ENCODE peak calls at places on chromosomes 7 and 10, in seven cellular contexts. R is HCT116, X is HepG2, F is right lobe of liver, Q is gastrocnemius medialis, M is endothelial cell of umbilical vein, U is tibial nerve. J is an unnamed sample.
A peak's percentile ranks its signal among the peaks of the same experiment; 100 is the strongest.

GRCh38 chr10:21318768-21319167 is 206.7 kb downstream of the SKIDA1 start:
- DNase-seq in R (no peak), X (no peak), F (no peak), Q (no peak), M (no peak), U (no peak), J (no peak)

GRCh38 chr7:118110178-118110577 is 73.8 kb upstream of the LSM8 start:
- DNase-seq in R (no peak), X (no peak), F (no peak), Q (no peak), M (no peak), U (no peak), J (no peak)

GRCh38 chr7:134693256-134693655 is 46.6 kb downstream of the BPGM start:
- DNase-seq in R (no peak), X (no peak), F (no peak), Q (peak; percentile 38), M (no peak), U (no peak), J (no peak)

GRCh38 chr7:12709731-12710502 is 22.5 kb downstream of the ARL4A start:
- DNase-seq in R (no peak), X (no peak), F (no peak), Q (no peak), M (no peak), U (no peak), J (no peak)

GRCh38 chr7:33707427-33707826 is 197.9 kb upstream of the BMPER start:
- DNase-seq in R (no peak), X (no peak), F (no peak), Q (no peak), M (no peak), U (no peak), J (no peak)

GRCh38 chr7:1850976-1851571 is 181.0 kb downstream of the ELFN1 start:
- DNase-seq in R (no peak), X (no peak), F (peak; percentile 56), Q (no peak), M (no peak), U (no peak), J (no peak)

GRCh38 chr10:86218160-86218559 is 148.4 kb downstream of the GRID1 start:
- DNase-seq in R (no peak), X (no peak), F (peak; percentile 27), Q (no peak), M (no peak), U (no peak), J (no peak)

GRCh38 chr10:69352569-69353264 is 64.0 kb downstream of the TACR2 start:
- DNase-seq in R (no peak), X (no peak), F (no peak), Q (no peak), M (no peak), U (no peak), J (no peak)

GRCh38 chr7:1555046-1555812 is 776 bp downstream of the TMEM184A start:
- DNase-seq in R (no peak), X (peak; percentile 88), F (peak; percentile 84), Q (peak; percentile 78), M (peak; percentile 28), U (no peak), J (no peak)

GRCh38 chr10:61835069-61835908 is 66.2 kb upstream of the ARID5B start:
- DNase-seq in R (peak; percentile 71), X (peak; percentile 44), F (no peak), Q (no peak), M (peak; percentile 90), U (no peak), J (no peak)

GRCh38 chr10:132555648-132556575 is 18.3 kb downstream of the INPP5A start:
- DNase-seq in R (no peak), X (no peak), F (peak; percentile 60), Q (no peak), M (no peak), U (no peak), J (no peak)

GRCh38 chr10:70932415-70933196 is 44.2 kb upstream of the PCBD1 start:
- DNase-seq in R (no peak), X (no peak), F (no peak), Q (no peak), M (peak; percentile 52), U (no peak), J (no peak)

GRCh38 chr7:97835296-97836138 is 36.7 kb downstream of the ASNS start:
- DNase-seq in R (peak; percentile 50), X (peak; percentile 53), F (no peak), Q (peak; percentile 18), M (peak; percentile 66), U (peak; percentile 63), J (no peak)

GRCh38 chr10:23186697-23187096 is 5.4 kb upstream of the PTF1A start:
- DNase-seq in R (no peak), X (peak; percentile 93), F (no peak), Q (no peak), M (peak; percentile 5), U (no peak), J (no peak)

GRCh38 chr7:156819733-156820295 is 73.2 kb downstream of the LMBR1 start:
- DNase-seq in R (no peak), X (no peak), F (no peak), Q (no peak), M (no peak), U (no peak), J (no peak)
- TF ChIP-seq CTCF in R (no peak), X (no peak), F (no peak), Q (no peak), M (no peak), U (no peak), J (no peak)

GRCh38 chr7:150799156-150799555 is 1.0 kb downstream of the TMEM176B start:
- DNase-seq in R (no peak), X (no peak), F (no peak), Q (no peak), M (no peak), U (no peak), J (no peak)

GRCh38 chr7:150801946-150802771 is 1.6 kb downstream of the TMEM176A start:
- DNase-seq in R (no peak), X (no peak), F (no peak), Q (no peak), M (no peak), U (no peak), J (peak; percentile 50)

GRCh38 chr7:150801242-150801945 is 825 bp downstream of the TMEM176A start:
- DNase-seq in R (no peak), X (no peak), F (no peak), Q (no peak), M (no peak), U (no peak), J (no peak)

GRCh38 chr7:150799741-150800575 is at the start of gene TMEM176B:
- DNase-seq in R (no peak), X (no peak), F (peak; percentile 92), Q (no peak), M (no peak), U (no peak), J (peak; percentile 88)

GRCh38 chr7:150800576-150801241 is at the start of gene TMEM176A:
- DNase-seq in R (no peak), X (no peak), F (peak; percentile 85), Q (no peak), M (no peak), U (no peak), J (peak; percentile 81)
- H3K4me3 ChIP-seq in R (no peak within 1 kb of the TSS), X (no peak within 1 kb of the TSS), F (peak within 1 kb of the TSS; percentile 92), Q (peak within 1 kb of the TSS; percentile 43), M (no peak within 1 kb of the TSS), U (peak within 1 kb of the TSS; percentile 60), J (peak within 1 kb of the TSS; percentile 28)

GRCh38 chr7:100367676-100368613 is 5.3 kb upstream of the PILRA start:
- DNase-seq in R (no peak), X (no peak), F (peak; percentile 55), Q (no peak), M (no peak), U (no peak), J (no peak)

GRCh38 chr7:100367251-100367620 is 6.1 kb upstream of the PILRA start:
- DNase-seq in R (no peak), X (no peak), F (peak; percentile 41), Q (no peak), M (no peak), U (no peak), J (no peak)

GRCh38 chr7:100370746-100371145 is 2.5 kb upstream of the PILRA start:
- DNase-seq in R (no peak), X (no peak), F (no peak), Q (no peak), M (no peak), U (no peak), J (no peak)

GRCh38 chr7:100370303-100370702 is 3.0 kb upstream of the PILRA start:
- DNase-seq in R (no peak), X (no peak), F (no peak), Q (no peak), M (no peak), U (no peak), J (no peak)

DNA sequence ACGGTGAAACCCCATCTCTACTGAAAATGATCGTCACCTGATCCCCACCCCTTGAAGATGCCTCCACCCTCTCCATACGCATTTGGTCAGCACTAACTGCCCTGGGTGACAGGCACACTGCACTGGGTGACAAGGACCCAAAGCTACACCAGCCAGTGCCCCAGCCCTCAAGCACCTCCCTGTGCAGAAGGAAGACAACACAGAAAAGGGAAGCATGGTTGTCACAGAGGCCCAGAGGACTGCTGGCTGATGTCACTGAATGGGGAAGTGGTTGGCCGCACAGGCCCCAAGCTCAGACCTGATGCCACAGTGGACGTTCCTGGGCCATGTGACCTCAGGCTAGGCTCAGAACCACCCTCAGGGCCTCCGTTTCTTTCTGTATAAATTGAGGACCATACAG is 4.2 kb upstream of the PILRA start:
- DNase-seq in R (no peak), X (no peak), F (peak; percentile 86), Q (peak; percentile 56), M (no peak), U (no peak), J (no peak)
- TF ChIP-seq POLR2A in R (no peak), X (no peak), F (no peak), Q (peak; percentile 16), M (no peak), U (no peak), J (no peak)

GRCh38 chr7:95840953-95841950 is 68.9 kb downstream of the DYNC1I1 start:
- DNase-seq in R (peak; percentile 8), X (peak; percentile 12), F (no peak), Q (no peak), M (no peak), U (no peak), J (no peak)
- TF ChIP-seq CTCF in R (no peak), X (peak; percentile 36), F (no peak), Q (no peak), M (peak; percentile 31), U (no peak), J (no peak)

J was measured in lower leg skin.